ENCODE peak calls at places on chromosomes 3 and 15, in six cellular contexts. V is GM06990, I is RWPE2, M is MM.1S, N is GM13976, P is testis. S is an unnamed sample.

GRCh38 chr3:5013021-5013906 is 34.0 kb downstream of the BHLHE40 start:
- DNase-seq in I (peak; percentile 83), V (no peak), M (no peak), P (no peak), N (no peak), S (no peak)

GRCh38 chr3:132979606-132980005 is 58.6 kb upstream of the TMEM108 start:
- DNase-seq in I (no peak), N (no peak), M (no peak), V (no peak), P (no peak), S (no peak)

GRCh38 chr15:40493089-40493840 is 22.5 kb downstream of the CHST14 start:
- DNase-seq in I (no peak), P (no peak), M (peak; percentile 18), V (no peak), N (no peak), S (no peak)

GRCh38 chr15:58921267-58921666 is 12.2 kb downstream of the SLTM start:
- DNase-seq in V (no peak), M (no peak), P (no peak), N (no peak), I (no peak), S (no peak)

GRCh38 chr15:60649845-60650548 is 171.1 kb upstream of the ICE2 start:
- DNase-seq in V (peak; percentile 46), P (no peak), N (peak; percentile 14), I (no peak), M (peak; percentile 88), S (no peak)

GRCh38 chr15:67823371-67824156 is 1.7 kb upstream of the SKOR1 start:
- DNase-seq in N (no peak), M (no peak), V (no peak), I (no peak), P (no peak), S (no peak)

GRCh38 chr3:129404130-129404529 is 24.3 kb downstream of the EFCAB12 start:
- DNase-seq in N (no peak), V (no peak), I (no peak), M (no peak), P (no peak), S (no peak)

GRCh38 chr3:71962561-71963240 is 177.8 kb upstream of the PROK2 start:
- DNase-seq in P (no peak), V (no peak), M (peak; percentile 8), I (no peak), N (no peak), S (no peak)

GRCh38 chr3:42014949-42015533 is 53.1 kb upstream of the ULK4 start:
- DNase-seq in M (peak; percentile 46), V (peak; percentile 47), I (no peak), N (no peak), P (peak; percentile 31), S (peak; percentile 87)

GRCh38 chr3:60536420-60536819 is 714.8 kb downstream of the FHIT start:
- DNase-seq in M (no peak), P (no peak), N (peak; percentile 30), V (peak; percentile 17), I (no peak), S (no peak)
- TF ChIP-seq CTCF in M (no peak), P (no peak), N (no peak), V (no peak), I (no peak), S (no peak)

DNA sequence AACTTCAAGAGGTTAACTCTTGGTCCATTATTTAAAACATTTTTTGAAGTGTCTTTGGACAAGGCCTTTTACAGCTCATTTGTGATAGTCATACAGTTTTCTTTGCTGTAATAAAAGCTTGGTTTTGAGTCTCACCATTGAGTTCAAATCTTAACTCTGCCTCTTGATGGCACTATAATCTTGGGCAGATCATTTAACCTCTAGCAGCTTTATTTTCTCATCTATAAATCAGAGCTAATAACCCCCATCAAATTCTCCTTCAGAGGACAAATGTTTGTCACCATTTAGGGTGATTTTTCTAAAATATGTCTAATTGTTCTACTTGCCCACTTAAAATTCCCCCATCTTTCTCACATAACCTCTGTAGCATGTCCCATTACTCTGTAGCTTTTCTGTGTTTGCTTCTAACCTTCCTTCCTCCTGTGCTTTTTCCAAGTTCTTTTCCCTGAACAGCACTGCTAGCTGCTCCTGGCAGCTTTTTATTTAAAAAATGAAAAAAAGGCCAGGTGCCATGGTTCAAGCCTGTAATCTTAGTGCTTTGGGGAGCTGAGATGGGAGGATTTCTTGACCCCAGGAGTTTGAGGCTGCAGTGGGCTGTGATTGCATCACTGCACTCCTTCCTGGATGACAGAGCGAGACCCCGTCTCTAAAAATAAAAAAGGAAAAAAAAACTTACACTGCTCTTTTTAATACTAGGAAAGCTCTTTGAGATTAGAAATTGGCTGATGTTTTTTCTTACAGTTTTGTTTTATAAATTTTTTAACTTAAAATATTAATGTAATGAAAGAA is 28.5 kb downstream of the UBE2E1 start:
- DNase-seq in M (no peak), N (no peak), I (no peak), P (no peak), V (no peak), S (peak; percentile 12)
- TF ChIP-seq CTCF in M (peak; percentile 26), N (peak; percentile 36), I (peak; percentile 39), P (no peak), V (peak; percentile 24), S (peak; percentile 49)

DNA sequence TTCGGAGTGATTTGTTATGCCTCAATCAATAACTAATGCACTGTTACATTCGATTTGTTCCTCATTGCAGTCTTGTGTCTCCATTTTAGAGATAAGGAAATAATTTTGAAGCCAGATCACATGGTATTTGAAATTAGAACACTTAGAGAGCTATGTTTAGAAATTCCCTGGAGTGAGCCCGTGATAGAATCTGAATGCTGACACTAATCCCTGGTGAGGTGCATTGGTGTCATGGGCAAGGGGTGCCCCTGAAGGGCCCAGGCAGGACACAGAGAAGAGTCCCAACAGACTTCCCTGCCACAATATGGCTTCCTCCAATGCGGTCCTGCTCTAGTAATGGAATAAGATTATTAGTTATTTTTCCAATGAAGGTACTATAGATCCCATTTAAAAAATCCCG is 223.0 kb downstream of the NR2F2 start:
- DNase-seq in N (no peak), I (no peak), P (no peak), V (no peak), M (no peak), S (no peak)
- TF ChIP-seq CTCF in N (no peak), I (no peak), P (no peak), V (no peak), M (no peak), S (no peak)

DNA sequence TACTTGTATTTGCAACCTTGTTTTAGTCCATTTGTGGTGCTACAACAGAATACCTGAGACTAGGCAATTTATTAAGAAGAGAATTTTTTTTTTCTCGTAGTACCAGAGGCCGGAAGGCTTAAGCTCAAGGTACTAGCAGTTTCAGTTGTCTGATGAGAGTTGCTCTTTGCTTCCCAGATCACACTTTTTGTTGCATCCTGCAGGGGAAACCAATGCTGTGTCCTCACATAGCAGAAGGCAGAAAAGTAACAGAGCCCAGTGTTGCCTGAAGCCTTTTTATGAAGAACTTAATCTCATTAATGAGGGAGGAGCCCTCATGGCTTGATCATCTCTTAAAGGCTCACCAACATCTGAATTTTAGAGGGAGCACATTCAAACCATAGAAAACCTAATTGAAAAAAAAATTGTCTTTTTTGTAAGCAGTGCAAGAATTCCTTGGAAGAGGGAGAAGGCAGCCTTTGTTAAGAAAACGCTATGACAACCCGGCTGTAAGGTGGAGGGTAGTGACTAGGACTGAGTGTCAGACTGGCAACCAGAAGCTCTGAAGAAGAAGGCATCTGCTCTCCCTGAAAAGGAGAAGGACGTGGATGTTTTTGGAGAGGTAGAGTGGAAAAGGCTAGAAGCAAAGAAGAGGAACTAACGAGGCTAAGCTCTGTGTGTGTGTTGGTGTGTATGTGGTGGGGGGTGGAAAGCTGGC is 1245.3 kb downstream of the ROBO2 start:
- DNase-seq in I (no peak), V (no peak), P (no peak), N (no peak), M (peak; percentile 50), S (peak; percentile 42)
- TF ChIP-seq CTCF in I (no peak), V (no peak), P (no peak), N (no peak), M (no peak), S (no peak)

GRCh38 chr3:138079901-138080300 is 35.5 kb downstream of the DZIP1L start:
- DNase-seq in P (no peak), N (no peak), I (no peak), M (no peak), V (no peak), S (no peak)
- TF ChIP-seq CTCF in P (no peak), N (no peak), I (no peak), M (no peak), V (no peak), S (no peak)

DNA sequence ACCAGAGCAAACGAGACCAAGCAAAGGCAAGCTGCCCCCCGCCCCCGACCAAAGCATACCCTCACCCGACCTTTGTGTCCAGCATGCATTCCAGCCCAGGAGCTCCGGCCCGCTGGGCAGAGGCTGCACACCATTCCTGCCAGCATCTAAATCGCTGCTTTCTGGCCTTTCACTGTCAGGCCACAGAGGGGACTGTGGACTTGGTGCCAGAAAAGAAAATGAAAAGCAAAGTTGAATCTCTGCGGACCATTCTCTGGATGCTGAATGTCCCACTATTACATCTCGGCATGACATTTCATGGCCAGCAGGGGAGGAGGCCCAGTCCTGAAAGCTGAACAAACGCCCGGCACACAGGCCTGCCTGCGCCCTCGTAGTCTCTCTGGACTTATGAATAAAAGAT is 13.0 kb downstream of the IL17RD start:
- DNase-seq in M (no peak), I (no peak), P (no peak), N (no peak), V (no peak), S (no peak)
- TF ChIP-seq CTCF in M (no peak), I (no peak), P (peak; percentile 19), N (no peak), V (no peak), S (no peak)

GRCh38 chr3:11820540-11821041 is 26.1 kb downstream of the TAMM41 start:
- DNase-seq in P (peak; percentile 27), V (no peak), I (no peak), M (no peak), N (peak; percentile 40), S (peak; percentile 33)
- TF ChIP-seq CTCF in P (no peak), V (peak; percentile 33), I (no peak), M (no peak), N (no peak), S (no peak)

GRCh38 chr15:24676431-24676830 is 856 bp downstream of the NPAP1 start:
- DNase-seq in P (peak; percentile 63), N (no peak), I (no peak), M (no peak), V (no peak), S (no peak)

GRCh38 chr15:24678485-24678884 is 2.9 kb downstream of the NPAP1 start:
- DNase-seq in V (no peak), N (no peak), P (no peak), M (no peak), I (no peak), S (no peak)

GRCh38 chr15:24675332-24676144 is at the start of gene NPAP1:
- DNase-seq in M (no peak), V (no peak), I (no peak), P (peak; percentile 46), N (no peak), S (no peak)
- TF ChIP-seq CTCF in M (no peak), V (no peak), I (no peak), P (no peak), N (no peak), S (no peak)